ENCODE peak calls at places on chromosomes 1 and 21, in six cellular contexts. H, C, M, X, W and K are unnamed samples.
A peak's percentile ranks its signal among the peaks of the same experiment; 100 is the strongest.

GRCh38 chr21:27206368-27206982 is 239.6 kb upstream of the ADAMTS5 start:
- DNase-seq in X (no peak), M (no peak), H (no peak), W (no peak), C (peak; percentile 19), K (peak; percentile 35)

GRCh38 chr1:106524631-106525030 is 531.8 kb upstream of the PRMT6 start:
- DNase-seq in W (no peak), X (no peak), C (no peak), H (no peak), M (no peak), K (no peak)

GRCh38 chr21:45295576-45296365 is 8.1 kb upstream of the POFUT2 start:
- DNase-seq in C (no peak), M (no peak), H (peak; percentile 4), W (no peak), X (no peak), K (peak; percentile 88)

GRCh38 chr1:67840449-67840848 is 7.2 kb upstream of the GNG12 start:
- DNase-seq in X (no peak), C (no peak), H (no peak), M (no peak), W (no peak), K (peak; percentile 81)

GRCh38 chr1:58883888-58884482 is 100.1 kb upstream of the JUN start:
- DNase-seq in C (no peak), M (no peak), W (no peak), X (no peak), H (no peak), K (no peak)

GRCh38 chr1:29470087-29470787 is 233.9 kb downstream of the PTPRU start:
- DNase-seq in W (no peak), X (no peak), M (no peak), C (no peak), H (no peak), K (no peak)

GRCh38 chr1:229972600-229973296 is 94.3 kb upstream of the GALNT2 start:
- DNase-seq in H (no peak), M (no peak), W (no peak), X (no peak), C (peak; percentile 59), K (no peak)

GRCh38 chr1:244730153-244730933 is 77.4 kb downstream of the DESI2 start:
- DNase-seq in C (peak; percentile 57), W (peak; percentile 20), X (no peak), M (peak; percentile 37), H (peak; percentile 30), K (peak; percentile 72)

GRCh38 chr1:60425528-60425927 is 352.0 kb upstream of the C1orf87 start:
- DNase-seq in C (no peak), X (no peak), H (no peak), M (no peak), W (peak; percentile 13), K (no peak)
- TF ChIP-seq CTCF in C (no peak), X (no peak), H (peak; percentile 60), M (peak; percentile 55), W (peak; percentile 7), K (peak; percentile 29)

DNA sequence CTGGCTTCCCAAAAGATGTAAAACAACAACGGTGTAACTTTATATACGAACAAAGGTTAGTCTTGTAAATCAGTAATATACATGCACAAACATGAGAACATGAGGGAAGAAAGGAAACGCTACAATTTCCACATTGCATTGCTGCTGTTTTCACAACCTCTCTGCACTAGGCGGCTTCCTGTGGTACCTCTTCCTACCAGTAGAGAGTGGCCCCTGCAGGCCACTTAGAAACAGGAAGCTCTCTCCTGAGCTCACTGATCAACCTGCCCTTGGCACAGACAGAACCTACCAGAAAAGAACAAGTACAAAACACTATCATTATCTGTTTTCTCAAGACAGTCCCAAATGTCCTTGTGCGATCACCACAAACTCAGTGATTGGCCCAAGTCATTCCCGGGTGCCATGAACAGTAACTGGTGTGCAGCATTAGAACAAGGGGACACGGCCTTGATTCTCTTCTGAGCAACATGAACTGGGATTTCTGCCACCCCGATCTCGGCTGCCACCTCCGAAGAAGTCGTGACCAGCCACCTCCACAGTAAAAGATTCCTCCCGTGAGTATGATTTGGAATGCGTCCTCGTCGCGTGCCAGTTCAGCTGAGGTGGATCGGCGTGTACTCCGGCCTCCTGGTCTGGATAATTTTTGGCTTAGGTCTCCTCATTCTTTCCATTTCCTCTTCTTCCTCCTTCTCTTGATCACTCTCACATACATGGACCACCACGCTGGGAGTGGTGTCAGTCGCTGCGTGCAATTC is 5.7 kb upstream of the KCNE1 start:
- DNase-seq in H (no peak), W (no peak), X (no peak), M (no peak), C (no peak), K (no peak)
- TF ChIP-seq CTCF in H (peak; percentile 33), W (no peak), X (no peak), M (peak; percentile 32), C (no peak), K (no peak)

GRCh38 chr1:14983277-14983676 is 170.3 kb upstream of the TMEM51 start:
- DNase-seq in M (no peak), W (no peak), H (no peak), X (no peak), C (peak; percentile 57), K (no peak)
- TF ChIP-seq CTCF in M (no peak), W (no peak), H (no peak), X (no peak), C (no peak), K (no peak)

GRCh38 chr1:94183197-94183815 is 54.1 kb downstream of the ARHGAP29 start:
- DNase-seq in H (no peak), W (no peak), C (no peak), M (no peak), X (no peak), K (no peak)

GRCh38 chr1:94182191-94182590 is 55.2 kb downstream of the ARHGAP29 start:
- DNase-seq in C (no peak), H (no peak), M (no peak), X (no peak), W (no peak), K (no peak)

GRCh38 chr1:94191216-94191615 is 46.2 kb downstream of the ARHGAP29 start:
- DNase-seq in X (no peak), M (no peak), C (no peak), W (no peak), H (no peak), K (no peak)

GRCh38 chr1:94186946-94187345 is 50.4 kb downstream of the ARHGAP29 start:
- DNase-seq in H (no peak), M (no peak), C (no peak), W (no peak), X (no peak), K (no peak)
- TF ChIP-seq CTCF in H (no peak), M (no peak), C (no peak), W (no peak), X (no peak), K (no peak)

DNA sequence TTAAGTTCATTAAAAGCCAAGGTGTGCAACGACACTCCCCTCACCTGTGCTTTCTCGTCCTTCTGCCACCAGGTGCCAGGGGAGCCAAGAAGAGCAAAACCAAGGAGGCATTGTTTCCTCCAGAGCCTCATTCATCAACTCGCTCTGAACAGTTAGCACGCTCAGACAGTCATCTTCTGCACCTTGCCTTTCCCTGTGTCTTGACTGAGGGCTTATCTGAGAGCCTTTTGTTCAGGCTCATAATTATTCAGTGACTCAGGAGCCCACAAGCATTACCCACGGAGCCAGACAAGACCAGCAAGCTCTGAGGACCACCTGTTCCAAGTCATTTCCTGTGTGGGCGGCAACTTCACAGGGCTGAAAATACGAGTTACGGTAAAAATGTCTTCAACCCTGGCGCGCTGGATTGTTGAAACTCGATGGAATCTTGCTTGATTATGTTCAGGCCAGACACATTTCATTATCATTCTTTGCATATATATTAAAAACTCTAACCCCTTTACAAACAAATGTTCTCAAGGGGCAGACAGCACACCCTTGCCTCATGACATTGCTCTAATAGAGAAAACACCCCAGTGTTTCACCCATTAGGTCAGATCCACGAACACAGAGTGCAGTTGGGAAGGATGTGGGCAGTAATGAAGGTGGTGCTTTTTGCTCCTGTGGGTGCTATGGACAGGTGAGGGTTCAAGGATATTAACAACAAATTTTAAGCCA is 89.7 kb upstream of the RUNX1 start:
- DNase-seq in X (no peak), H (no peak), W (peak; percentile 84), C (no peak), M (no peak), K (peak; percentile 50)
- TF ChIP-seq CTCF in X (no peak), H (no peak), W (no peak), C (no peak), M (no peak), K (no peak)

GRCh38 chr1:114669562-114670082 is at the start of gene DENND2C:
- DNase-seq in X (no peak), W (no peak), H (peak; percentile 42), M (no peak), C (peak; percentile 78), K (no peak)
- TF ChIP-seq CTCF in X (no peak), W (no peak), H (no peak), M (peak; percentile 14), C (no peak), K (no peak)

DNA sequence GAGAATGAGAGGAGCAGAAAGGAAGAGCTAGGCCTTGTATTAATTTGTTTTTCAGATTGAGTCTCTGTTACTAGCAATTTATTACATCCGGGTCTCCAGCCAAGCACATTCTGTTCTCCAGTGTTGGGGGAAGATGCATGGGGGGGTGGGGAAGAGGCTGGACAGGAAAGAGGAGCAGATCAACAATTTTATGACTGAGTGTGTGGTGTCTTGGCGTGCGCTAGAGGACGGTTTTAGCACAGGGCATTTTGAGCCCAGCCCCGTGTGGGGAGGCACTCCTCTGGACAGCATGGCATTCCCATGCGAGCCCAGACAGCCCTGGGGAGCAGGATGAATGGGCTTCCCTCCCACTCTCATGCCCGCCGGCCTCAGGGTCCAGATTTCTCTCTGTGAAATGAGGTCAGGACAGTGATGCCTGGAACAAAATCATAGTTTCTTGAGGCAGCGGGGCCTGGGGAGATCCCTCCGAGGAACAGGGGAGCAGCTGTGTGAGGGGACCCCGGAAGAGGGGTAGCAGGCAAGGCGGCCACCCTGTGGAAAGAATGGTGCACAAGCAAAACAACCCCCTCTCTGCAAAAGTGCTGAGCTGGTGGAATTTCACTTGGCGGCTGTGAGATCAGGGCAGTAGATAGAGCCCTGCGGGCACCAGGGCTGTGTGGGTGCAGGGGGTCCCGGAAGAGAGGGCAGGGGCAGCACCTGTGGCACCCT is 16.3 kb downstream of the SOX13 start:
- DNase-seq in H (no peak), M (no peak), X (no peak), C (no peak), W (peak; percentile 54), K (peak; percentile 85)
- TF ChIP-seq CTCF in H (no peak), M (no peak), X (no peak), C (no peak), W (no peak), K (no peak)

GRCh38 chr1:32363713-32364112 is 1.4 kb downstream of the TSSK3 start:
- DNase-seq in C (no peak), X (no peak), M (no peak), W (no peak), H (no peak), K (no peak)
- TF ChIP-seq CTCF in C (no peak), X (no peak), M (no peak), W (no peak), H (no peak), K (no peak)